ENCODE peak calls at places on chromosomes 7 and 10, in four cellular contexts. Y is cardiac fibroblast, G is tibial artery, U is transverse colon. J is an unnamed sample.

GRCh38 chr10:71236286-71236685 is 23.9 kb downstream of the UNC5B start:
- DNase-seq in Y (no peak), G (no peak), U (no peak), J (no peak)

GRCh38 chr10:106189254-106189653 is 975.3 kb downstream of the SORCS1 start:
- DNase-seq in Y (peak), G (no peak), U (no peak), J (no peak)

GRCh38 chr10:19651549-19651948 is 164.7 kb upstream of the PLXDC2 start:
- DNase-seq in Y (peak), G (no peak), U (no peak), J (no peak)

GRCh38 chr7:33807779-33808482 is 97.4 kb upstream of the BMPER start:
- DNase-seq in Y (peak), G (no peak), U (peak), J (peak)

GRCh38 chr10:30662809-30663208 is 33.3 kb upstream of the LYZL2 start:
- DNase-seq in Y (no peak), G (no peak), U (no peak), J (no peak)

GRCh38 chr7:90701771-90702170 is 105.7 kb downstream of the CDK14 start:
- DNase-seq in Y (no peak), G (no peak), U (no peak), J (no peak)

GRCh38 chr10:22325272-22325947 is 4.5 kb downstream of the BMI1 start:
- DNase-seq in Y (peak), G (peak), U (peak), J (peak)

GRCh38 chr10:113000876-113001598 is 51.0 kb downstream of the TCF7L2 start:
- DNase-seq in Y (no peak), G (no peak), U (peak), J (no peak)

GRCh38 chr10:69883256-69883655 is 81.5 kb downstream of the COL13A1 start:
- DNase-seq in Y (no peak), G (no peak), U (peak), J (peak)
- TF ChIP-seq CTCF in Y (no peak), G (no peak), U (peak), J (peak)

GRCh38 chr7:116310131-116310530 is 99.8 kb downstream of the TES start:
- DNase-seq in Y (no peak), G (no peak), U (no peak), J (no peak)

GRCh38 chr7:116315293-116315692 is 105.0 kb downstream of the TES start:
- DNase-seq in Y (peak), G (no peak), U (no peak), J (no peak)

GRCh38 chr7:116315803-116316202 is 105.5 kb downstream of the TES start:
- DNase-seq in Y (no peak), G (no peak), U (no peak), J (no peak)

GRCh38 chr7:116311262-116311661 is 100.9 kb downstream of the TES start:
- DNase-seq in Y (no peak), G (no peak), U (no peak), J (no peak)

GRCh38 chr7:116311816-116312471 is 101.6 kb downstream of the TES start:
- DNase-seq in Y (no peak), G (no peak), U (no peak), J (no peak)
- TF ChIP-seq CTCF in Y (no peak), G (no peak), U (no peak), J (no peak)

DNA sequence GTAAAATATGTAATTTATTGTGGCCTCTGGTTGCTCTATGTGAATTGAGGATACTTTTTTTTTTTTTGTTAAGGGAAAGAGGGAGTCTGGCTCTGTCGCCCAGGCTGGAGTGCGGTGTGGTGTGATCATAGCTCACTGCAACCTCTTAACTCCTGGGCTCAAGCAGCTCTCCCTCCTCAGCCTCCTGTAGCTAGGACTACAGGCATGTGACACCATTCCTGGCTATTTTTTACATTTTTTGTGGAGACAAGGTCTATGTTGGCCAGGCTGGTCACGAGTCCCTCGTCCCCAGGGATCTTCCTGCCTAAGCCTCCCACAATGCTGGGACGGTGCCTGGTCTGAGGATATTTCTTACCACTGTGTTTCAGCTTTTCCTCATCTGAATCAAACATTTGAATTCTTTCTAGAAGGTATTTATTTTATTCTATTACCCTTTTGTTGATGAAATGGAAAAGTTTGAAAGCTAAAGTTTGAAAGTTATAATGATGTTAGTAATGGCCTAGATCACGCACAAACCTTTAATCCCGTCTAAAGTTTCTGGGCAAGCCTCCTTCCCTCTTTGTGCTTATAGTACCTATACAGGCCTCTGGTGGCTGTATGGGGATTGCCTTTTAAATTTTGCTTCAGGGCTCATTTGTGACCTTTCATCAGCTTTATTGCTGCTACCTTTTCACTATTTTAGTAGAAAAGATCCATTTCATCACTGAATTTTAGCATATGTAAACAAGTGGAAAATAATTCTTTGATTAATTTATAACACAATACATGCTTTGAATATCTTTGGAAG is 2.0 kb downstream of the IFRD1 start:
- DNase-seq in Y (peak), G (peak), U (peak), J (peak)
- TF ChIP-seq CTCF in Y (peak), G (no peak), U (peak), J (no peak)

GRCh38 chr10:98536551-98536950 is 89.8 kb upstream of the HPS1 start:
- DNase-seq in Y (no peak), G (no peak), U (peak), J (peak)
- TF ChIP-seq CTCF in Y (no peak), G (no peak), U (peak), J (no peak)

GRCh38 chr10:120806081-120806480 is 45.1 kb upstream of the WDR11 start:
- DNase-seq in Y (no peak), G (no peak), U (no peak), J (no peak)

GRCh38 chr10:120810298-120810697 is 40.9 kb upstream of the WDR11 start:
- DNase-seq in Y (no peak), G (no peak), U (peak), J (no peak)

GRCh38 chr10:120804020-120804419 is 47.1 kb upstream of the WDR11 start:
- DNase-seq in Y (no peak), G (no peak), U (no peak), J (no peak)

GRCh38 chr10:120800528-120801323 is 50.4 kb upstream of the WDR11 start:
- DNase-seq in Y (no peak), G (no peak), U (no peak), J (no peak)

GRCh38 chr10:120805014-120805805 is 46.0 kb upstream of the WDR11 start:
- DNase-seq in Y (no peak), G (no peak), U (no peak), J (no peak)
- TF ChIP-seq CTCF in Y (no peak), G (no peak), U (no peak), J (no peak)

GRCh38 chr10:117175901-117176534 is 21.3 kb upstream of the KCNK18 start:
- DNase-seq in Y (peak), G (peak), U (peak), J (peak)
- TF ChIP-seq CTCF in Y (peak), G (peak), U (peak), J (peak)

J was measured in Calu3.